ENCODE peak calls at places on chromosomes 13 and 19, in five cellular contexts. J, Q, H, D and E are unnamed samples.

GRCh38 chr13:69604698-69605097 is 502.9 kb upstream of the ATXN8OS start:
- DNase-seq in J (no peak), Q (no peak), H (no peak), D (no peak), E (no peak)

GRCh38 chr19:781800-782194 is 15.5 kb upstream of the PTBP1 start:
- DNase-seq in J (no peak), Q (no peak), H (peak), D (no peak), E (no peak)

GRCh38 chr19:36256853-36257511 is 42.1 kb downstream of the ZNF146 start:
- DNase-seq in J (no peak), Q (no peak), H (no peak), D (no peak), E (no peak)

GRCh38 chr13:29361716-29362115 is 233.8 kb downstream of the SLC7A1 start:
- DNase-seq in J (no peak), Q (no peak), H (no peak), D (no peak), E (no peak)

GRCh38 chr19:6769006-6769637 is 1.9 kb upstream of the SH2D3A start:
- DNase-seq in J (no peak), Q (no peak), H (no peak), D (peak), E (peak)

GRCh38 chr13:31134055-31134711 is 27.5 kb downstream of the HSPH1 start:
- DNase-seq in J (no peak), Q (no peak), H (no peak), D (no peak), E (no peak)

GRCh38 chr19:50252887-50253268 is 49.5 kb downstream of the MYH14 start:
- DNase-seq in J (no peak), Q (no peak), H (no peak), D (no peak), E (no peak)

GRCh38 chr13:80862466-80862865 is 521.5 kb upstream of the SPRY2 start:
- DNase-seq in J (no peak), Q (no peak), H (no peak), D (no peak), E (no peak)

GRCh38 chr13:77565635-77566034 is 30.1 kb downstream of the SCEL start:
- DNase-seq in J (no peak), Q (peak), H (no peak), D (peak), E (peak)

GRCh38 chr13:47252627-47253026 is 355.8 kb upstream of the HTR2A start:
- DNase-seq in J (no peak), Q (no peak), H (no peak), D (no peak), E (peak)

GRCh38 chr19:50357178-50358100 is 8.0 kb downstream of the NAPSA start:
- DNase-seq in J (peak), Q (peak), H (peak), D (peak), E (peak)

GRCh38 chr19:41744850-41745249 is 10.5 kb upstream of the CEACAM6 start:
- DNase-seq in J (peak), Q (no peak), H (no peak), D (no peak), E (no peak)

GRCh38 chr19:21468791-21469190 is 36.6 kb upstream of the ZNF429 start:
- DNase-seq in J (no peak), Q (no peak), H (no peak), D (peak), E (no peak)

GRCh38 chr13:100356889-100357288 is 231.7 kb downstream of the GGACT start:
- DNase-seq in J (no peak), Q (no peak), H (no peak), D (no peak), E (peak)

GRCh38 chr19:45973564-45974338 is at the start of gene NOVA2:
- DNase-seq in J (peak), Q (peak), H (peak), D (peak), E (peak)

GRCh38 chr13:37475966-37476365 is 122.6 kb downstream of the POSTN start:
- DNase-seq in J (no peak), Q (no peak), H (no peak), D (no peak), E (peak)

GRCh38 chr13:96993660-96994029 is 631 bp downstream of the OXGR1 start:
- DNase-seq in J (no peak), Q (no peak), H (no peak), D (peak), E (no peak)

GRCh38 chr13:112781287-112781686 is 91.4 kb downstream of the ATP11A start:
- DNase-seq in J (no peak), Q (no peak), H (no peak), D (no peak), E (no peak)

GRCh38 chr13:25906211-25906661 is 145.6 kb downstream of the SHISA2 start:
- DNase-seq in J (no peak), Q (no peak), H (no peak), D (no peak), E (no peak)

GRCh38 chr19:20186163-20186562 is 19.1 kb downstream of the ZNF486 start:
- DNase-seq in J (no peak), Q (no peak), H (no peak), D (no peak), E (peak)

GRCh38 chr13:87884874-87885273 is 213.7 kb downstream of the SLITRK5 start:
- DNase-seq in J (no peak), Q (peak), H (no peak), D (peak), E (no peak)

GRCh38 chr13:85798999-85799646 is at the start of gene SLITRK6:
- DNase-seq in J (peak), Q (peak), H (no peak), D (peak), E (no peak)
- H3K4me3 ChIP-seq in J (peak), Q (peak), H (no peak), D (peak), E (no peak)

DNA sequence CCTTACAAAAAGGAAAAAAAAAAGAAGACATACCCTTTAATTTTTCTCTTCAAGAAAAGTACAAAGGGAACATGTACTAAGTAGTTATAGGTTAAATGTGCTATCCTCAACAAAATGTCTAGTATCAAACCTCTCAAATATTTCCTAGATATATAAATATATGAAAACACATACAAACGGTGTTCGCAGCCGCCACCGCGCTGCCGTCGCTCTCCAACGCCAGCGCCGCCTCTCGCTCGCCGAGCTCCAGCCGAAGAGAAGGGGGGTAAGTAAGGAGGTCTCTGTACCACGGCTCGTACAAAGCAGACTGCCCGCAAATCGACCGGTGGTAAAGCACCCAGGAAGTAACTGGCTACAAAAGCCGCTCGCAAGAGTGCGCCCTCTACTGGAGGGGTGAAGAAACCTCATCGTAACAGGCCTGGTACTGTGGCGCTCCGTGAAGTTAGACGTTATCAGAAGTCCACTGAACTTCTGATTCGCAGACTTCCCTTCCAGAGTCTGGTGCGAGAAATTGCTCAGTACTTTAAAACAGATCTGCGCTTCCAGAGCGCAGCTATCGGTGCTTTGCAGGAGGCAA is 192.1 kb downstream of the DACH1 start:
- DNase-seq in J (no peak), Q (no peak), H (no peak), D (no peak), E (no peak)
- TF ChIP-seq CTCF in J (no peak), Q (peak), H (no peak), D (peak), E (no peak)

GRCh38 chr19:2922987-2923386 is 21.8 kb downstream of the ZNF77 start:
- DNase-seq in J (no peak), Q (peak), H (no peak), D (peak), E (no peak)
- H3K4me3 ChIP-seq in J (no peak), Q (no peak), H (no peak), D (no peak), E (no peak)

GRCh38 chr13:44574466-44574855 is 1.7 kb downstream of the TSC22D1 start:
- DNase-seq in J (no peak), Q (no peak), H (no peak), D (peak), E (no peak)
- TF ChIP-seq CTCF in J (no peak), Q (no peak), H (no peak), D (no peak), E (no peak)